ENCODE peak calls at places on chromosomes 11 and 22, in ten cellular contexts. H is H9; X is C1 segment of cervical spinal cord; O is bronchial epithelial cell; E is D341Med; P is lung; Z is AG08395; T is caudate nucleus; S is CD8-positive, alpha-beta memory T cell; N is NCI-H2171 treated with DMSO at 0.1 percent for 48 hours. Y is an unnamed sample.

GRCh38 chr11:75797796-75798195 is 17.2 kb upstream of the UVRAG start:
- DNase-seq in H (no peak), X (no peak), O (no peak), E (no peak), P (no peak), Z (peak; percentile 50), T (no peak), S (no peak), N (no peak), Y (peak; percentile 50)

GRCh38 chr11:103091441-103091809 is 535 bp downstream of the DCUN1D5 start:
- DNase-seq in H (peak; percentile 39), X (no peak), O (peak; percentile 34), E (peak; percentile 65), P (peak; percentile 38), Z (peak; percentile 22), T (peak; percentile 14), S (peak; percentile 58), N (peak; percentile 32), Y (peak; percentile 56)

GRCh38 chr11:9951714-9952275 is 287.9 kb downstream of the SWAP70 start:
- DNase-seq in H (no peak), X (no peak), O (no peak), E (no peak), P (no peak), Z (peak; percentile 3), T (no peak), S (no peak), N (no peak), Y (no peak)

GRCh38 chr22:32607086-32607485 is 132.5 kb downstream of the FBXO7 start:
- DNase-seq in H (no peak), X (no peak), O (no peak), E (no peak), P (no peak), Z (no peak), T (no peak), S (no peak), N (no peak), Y (no peak)

GRCh38 chr11:100403817-100404216 is 283.3 kb upstream of the ARHGAP42 start:
- DNase-seq in H (no peak), X (no peak), O (no peak), E (no peak), P (no peak), Z (no peak), T (no peak), S (no peak), N (no peak), Y (no peak)

GRCh38 chr22:47788461-47788860 is 1026.0 kb downstream of the TBC1D22A start:
- DNase-seq in H (no peak), X (no peak), O (no peak), E (peak; percentile 8), P (peak; percentile 18), Z (no peak), T (no peak), S (no peak), N (no peak), Y (no peak)

GRCh38 chr11:71459076-71459766 is 6.2 kb downstream of the NADSYN1 start:
- DNase-seq in H (no peak), X (no peak), O (no peak), E (no peak), P (no peak), Z (no peak), T (no peak), S (no peak), N (no peak), Y (no peak)

GRCh38 chr22:22746061-22746962 is 101.9 kb downstream of the GGTLC2 start:
- DNase-seq in H (no peak), X (no peak), O (no peak), E (no peak), P (no peak), Z (no peak), T (no peak), S (no peak), N (no peak), Y (no peak)